ENCODE peak calls at places on chromosome 5, in five cellular contexts. F is NT2/D1, A is GM12878, L is mammary epithelial cell, Y is PC-3. Z is an unnamed sample.
A peak's percentile ranks its signal among the peaks of the same experiment; 100 is the strongest.

GRCh38 chr5:72501475-72501874 is 5.7 kb downstream of the ZNF366 start:
- DNase-seq in F (peak; percentile 9), A (no peak), L (no peak), Y (no peak), Z (no peak)

GRCh38 chr5:14440598-14441401 is 140.8 kb upstream of the OTULINL start:
- DNase-seq in F (no peak), A (no peak), L (no peak), Y (no peak), Z (no peak)

GRCh38 chr5:73564018-73564417 is 1.4 kb downstream of the ANKRA2 start:
- DNase-seq in F (no peak), A (no peak), L (no peak), Y (no peak), Z (no peak)

GRCh38 chr5:81817980-81818379 is 67.1 kb upstream of the SSBP2 start:
- DNase-seq in F (no peak), A (no peak), L (no peak), Y (no peak), Z (peak; percentile 49)

GRCh38 chr5:67648201-67648671 is 451.6 kb upstream of the CD180 start:
- DNase-seq in F (no peak), A (no peak), L (no peak), Y (no peak), Z (no peak)

GRCh38 chr5:157215143-157215825 is 34.6 kb downstream of the ITK start:
- DNase-seq in F (no peak), A (peak; percentile 61), L (no peak), Y (no peak), Z (no peak)

GRCh38 chr5:113262674-113263073 is 172.1 kb downstream of the TSSK1B start:
- DNase-seq in F (no peak), A (no peak), L (no peak), Y (no peak), Z (peak; percentile 93)

GRCh38 chr5:79202076-79202475 is 33.9 kb upstream of the JMY start:
- DNase-seq in F (no peak), A (no peak), L (peak; percentile 68), Y (peak; percentile 77), Z (no peak)

GRCh38 chr5:55344392-55344992 is 36.7 kb downstream of the MTREX start:
- DNase-seq in F (no peak), A (no peak), L (peak; percentile 29), Y (peak; percentile 68), Z (peak; percentile 51)

GRCh38 chr5:173538654-173539053 is 77.8 kb downstream of the BOD1 start:
- DNase-seq in F (no peak), A (peak; percentile 48), L (no peak), Y (no peak), Z (peak; percentile 27)

GRCh38 chr5:1413211-1413610 is 32.0 kb downstream of the SLC6A3 start:
- DNase-seq in F (no peak), A (no peak), L (no peak), Y (no peak), Z (no peak)

GRCh38 chr5:17190242-17190778 is 27.1 kb upstream of the BASP1 start:
- DNase-seq in F (peak; percentile 55), A (no peak), L (peak; percentile 29), Y (peak; percentile 90), Z (peak; percentile 49)

GRCh38 chr5:14902826-14903560 is 31.4 kb upstream of the ANKH start:
- DNase-seq in F (no peak), A (no peak), L (peak; percentile 49), Y (no peak), Z (no peak)

GRCh38 chr5:5066276-5067186 is 73.6 kb upstream of the ADAMTS16 start:
- DNase-seq in F (no peak), A (no peak), L (peak; percentile 6), Y (no peak), Z (peak; percentile 67)

GRCh38 chr5:180126716-180127681 is 55.4 kb upstream of the RNF130 start:
- DNase-seq in F (no peak), A (no peak), L (no peak), Y (peak; percentile 30), Z (no peak)

GRCh38 chr5:117999939-118000549 is 988.3 kb downstream of the DTWD2 start:
- DNase-seq in F (no peak), A (peak; percentile 7), L (no peak), Y (no peak), Z (peak; percentile 92)

GRCh38 chr5:157543825-157544622 is 31.6 kb downstream of the ADAM19 start:
- DNase-seq in F (no peak), A (no peak), L (no peak), Y (no peak), Z (no peak)

DNA sequence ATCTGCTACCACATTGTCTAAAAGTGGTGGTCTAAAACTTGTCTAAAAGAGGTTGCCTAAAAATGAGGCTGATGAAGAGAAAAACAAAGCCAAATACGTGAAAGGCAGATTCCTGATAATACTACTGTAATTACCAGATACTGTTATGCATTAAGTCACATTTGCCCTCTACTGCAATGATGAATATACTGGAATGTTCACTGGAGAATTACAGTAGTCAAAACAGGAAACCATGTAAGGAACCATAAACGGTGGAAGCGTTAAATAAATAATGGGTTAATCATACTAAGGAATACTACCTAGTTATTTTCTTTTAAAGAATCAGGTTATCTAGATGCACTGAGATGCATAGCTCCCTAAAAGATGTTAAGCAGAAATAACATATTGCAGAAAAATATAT is 201.3 kb downstream of the MCTP1 start:
- DNase-seq in F (no peak), A (no peak), L (no peak), Y (peak; percentile 17), Z (no peak)
- H3K9ac ChIP-seq in F (no peak overlapping the region), A (no peak overlapping the region), L (no peak overlapping the region), Y (no peak overlapping the region), Z (no peak overlapping the region)

DNA sequence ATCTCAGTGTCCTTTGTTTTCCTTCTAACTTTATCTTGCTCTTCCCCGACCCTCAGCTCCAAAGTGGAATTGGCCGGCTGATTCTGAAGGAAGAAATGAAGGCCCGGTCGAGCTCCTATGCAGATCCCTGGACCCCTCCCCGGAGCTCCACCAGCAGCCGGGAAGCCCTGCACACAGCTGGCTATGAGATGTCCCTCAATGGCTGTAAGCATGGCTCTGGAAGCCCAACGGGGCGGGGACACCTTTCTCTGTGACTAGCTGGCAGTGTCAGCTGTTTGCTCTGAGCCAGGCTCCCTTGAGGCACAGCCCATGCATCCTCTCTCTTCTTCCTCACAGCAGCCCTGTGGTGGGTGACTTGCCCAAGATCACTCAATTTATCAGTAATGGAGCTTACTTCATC is 23.9 kb upstream of the AFAP1L1 start:
- DNase-seq in F (no peak), A (no peak), L (no peak), Y (no peak), Z (no peak)
- H3K4me1 ChIP-seq in F (no peaks in the 10 kb centered on the region), A (no peaks in the 10 kb centered on the region), L (no peaks in the 10 kb centered on the region), Y (no peaks in the 10 kb centered on the region), Z (no peaks in the 10 kb centered on the region)

DNA sequence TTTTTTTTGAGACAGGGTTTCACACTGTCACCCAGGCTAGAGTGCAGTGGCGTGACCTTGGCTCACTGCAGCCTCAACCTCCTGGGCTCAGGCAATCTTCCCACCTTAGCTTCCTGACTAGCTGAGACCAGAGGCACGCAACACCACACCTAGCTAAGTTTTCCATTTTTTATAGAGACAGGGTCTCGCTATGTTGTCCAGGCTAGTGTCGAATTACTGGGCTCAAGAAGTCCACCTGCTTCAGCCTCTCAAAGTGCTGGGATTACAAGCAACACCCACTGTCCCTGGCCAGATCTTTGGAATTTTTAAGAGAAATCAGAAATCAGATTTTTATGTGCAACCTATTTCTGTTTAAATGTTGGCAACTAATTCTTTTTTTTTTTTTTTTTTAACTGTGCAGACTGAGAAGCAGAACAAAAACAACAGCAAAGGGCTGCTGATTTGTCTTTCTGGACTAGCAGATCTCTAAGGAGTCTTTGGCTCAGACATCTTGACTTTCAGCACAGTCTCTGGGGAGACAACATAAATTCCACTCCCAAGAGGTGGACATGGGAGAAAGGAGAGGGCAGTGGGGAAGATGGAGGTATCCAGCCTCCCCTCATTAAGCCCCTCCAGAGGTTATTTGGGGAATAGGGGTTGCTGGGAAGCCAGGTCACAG is 54.4 kb upstream of the FABP6 start:
- DNase-seq in F (no peak), A (no peak), L (no peak), Y (no peak), Z (no peak)
- H3K9ac ChIP-seq in F (no peak overlapping the region), A (no peak overlapping the region), L (no peak overlapping the region), Y (no peak overlapping the region), Z (no peak overlapping the region)

GRCh38 chr5:39203951-39204350 is 15.4 kb downstream of the FYB1 start:
- DNase-seq in F (no peak), A (no peak), L (no peak), Y (no peak), Z (no peak)
- H3K4me1 ChIP-seq in F (no peaks in the 10 kb centered on the region), A (no peaks in the 10 kb centered on the region), L (no peaks in the 10 kb centered on the region), Y (peaks cover 4% of the 10 kb centered on the region), Z (peaks cover 6% of the 10 kb centered on the region)

DNA sequence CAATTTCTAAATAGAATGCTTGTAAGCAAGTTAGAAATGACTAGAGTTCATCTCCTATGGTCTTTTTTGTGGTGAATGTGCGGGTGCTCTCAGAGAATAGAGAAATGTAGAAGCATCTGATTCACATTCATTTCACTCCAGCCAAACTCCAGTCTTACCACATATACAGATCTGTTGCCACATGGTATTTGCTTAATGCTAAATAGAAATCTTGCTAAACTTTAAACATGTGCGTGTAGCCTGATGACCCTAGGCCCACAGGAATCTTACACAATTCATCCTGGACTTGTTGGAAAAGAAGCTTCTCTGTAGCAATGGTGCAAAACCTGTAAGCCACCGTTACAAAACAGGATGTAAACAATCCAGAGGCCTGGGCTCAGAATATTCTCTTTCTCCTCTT is 135.2 kb downstream of the PCSK1 start:
- DNase-seq in F (no peak), A (no peak), L (peak; percentile 53), Y (no peak), Z (no peak)
- H3K9ac ChIP-seq in F (no peak overlapping the region), A (no peak overlapping the region), L (no peak overlapping the region), Y (no peak overlapping the region), Z (no peak overlapping the region)

DNA sequence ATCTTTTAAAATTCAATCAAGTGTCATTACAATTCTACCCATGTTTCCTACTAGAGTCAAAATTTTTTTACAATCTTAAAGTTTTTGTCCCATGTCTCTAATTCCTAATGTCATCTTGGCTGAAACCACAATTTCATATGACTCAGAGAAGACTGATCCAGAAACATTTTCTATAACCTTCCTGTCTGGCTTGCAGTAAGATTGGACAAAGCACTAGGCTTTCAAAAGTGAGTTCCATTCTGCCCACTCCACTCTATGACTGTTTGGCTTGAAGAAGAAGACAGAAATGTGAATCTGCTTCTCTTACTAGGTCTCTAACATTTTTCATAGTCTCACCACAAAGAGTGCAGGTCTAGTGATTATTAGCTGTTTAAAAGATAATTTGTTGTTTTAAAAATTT is 88.8 kb downstream of the NR3C1 start:
- DNase-seq in F (no peak), A (no peak), L (peak; percentile 73), Y (peak; percentile 71), Z (no peak)
- H3K4me1 ChIP-seq in F (no peaks in the 10 kb centered on the region), A (peaks cover 16% of the 10 kb centered on the region), L (peaks cover 87% of the 10 kb centered on the region), Y (peaks cover 81% of the 10 kb centered on the region), Z (peaks cover 30% of the 10 kb centered on the region)

DNA sequence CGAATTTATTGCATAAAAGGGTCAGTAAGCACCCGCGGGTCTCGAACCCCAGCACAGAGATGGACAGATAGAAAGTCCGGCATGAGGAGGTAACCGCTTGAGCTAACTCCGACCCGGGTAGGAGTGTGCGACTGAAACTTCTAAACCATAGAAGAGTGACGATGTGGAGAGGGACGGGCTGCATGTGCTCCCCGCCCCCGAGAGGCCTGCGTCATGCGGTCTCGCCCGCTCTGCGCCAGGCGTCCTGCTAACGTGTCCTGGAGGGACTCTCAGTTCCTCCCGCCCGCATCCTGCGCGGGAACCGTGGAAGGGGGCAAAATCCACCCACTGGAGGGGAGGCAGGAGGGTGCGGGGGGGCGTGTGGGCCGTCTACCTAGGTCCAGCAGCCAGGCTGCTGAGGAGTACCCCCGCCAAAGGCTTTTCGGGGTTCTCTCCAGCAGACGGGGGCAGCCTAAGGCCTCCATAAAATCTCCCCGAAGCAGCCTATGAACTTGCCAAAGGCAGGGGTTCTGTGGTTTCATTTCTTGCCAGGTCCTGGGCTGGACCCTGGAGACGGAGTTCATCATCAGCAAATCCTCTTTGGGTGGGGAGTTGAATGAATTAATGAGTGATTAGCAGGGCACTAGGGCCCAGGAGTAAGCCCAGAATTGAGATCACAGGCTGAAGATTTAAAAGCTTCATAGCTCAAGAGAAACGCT is 51.8 kb downstream of the TGFBI start:
- DNase-seq in F (no peak), A (peak; percentile 82), L (peak; percentile 95), Y (no peak), Z (peak; percentile 85)
- H3K9ac ChIP-seq in F (no peak overlapping the region), A (peak overlapping the region; percentile 37), L (peak overlapping the region; percentile 59), Y (no peak overlapping the region), Z (peak overlapping the region; percentile 76)

Z was measured in MM.1S.